ENCODE peak calls at places on chromosomes 12 and 14, in six cellular contexts. One of them, this sample, is unnamed.

GRCh38 chr12:1977588-1977987 is 26.7 kb downstream of the DCP1B start:
- DNase-seq in HepG2: no peak
- DNase-seq in HCT116: no peak
- DNase-seq in endodermal cell: no peak
- DNase-seq in K562: no peak
- DNase-seq in mesendoderm: no peak
- DNase-seq in this sample: no peak

GRCh38 chr14:90661881-90662280 is 154.3 kb downstream of the TTC7B start:
- DNase-seq in HepG2: no peak
- DNase-seq in HCT116: no peak
- DNase-seq in endodermal cell: no peak
- DNase-seq in K562: no peak
- DNase-seq in mesendoderm: no peak
- DNase-seq in this sample: no peak

GRCh38 chr12:66803972-66804371 is 125.1 kb upstream of the GRIP1 start:
- DNase-seq in HepG2: no peak
- DNase-seq in HCT116: no peak
- DNase-seq in endodermal cell: no peak
- DNase-seq in K562: no peak
- DNase-seq in mesendoderm: peak
- DNase-seq in this sample: no peak

GRCh38 chr14:46818147-46818546 is 166.6 kb upstream of the RPL10L start:
- DNase-seq in HepG2: no peak
- DNase-seq in HCT116: no peak
- DNase-seq in endodermal cell: peak
- DNase-seq in K562: no peak
- DNase-seq in mesendoderm: peak
- DNase-seq in this sample: no peak

GRCh38 chr12:9795945-9796344 is 31.3 kb upstream of the KLRF1 start:
- DNase-seq in HepG2: no peak
- DNase-seq in HCT116: no peak
- DNase-seq in endodermal cell: no peak
- DNase-seq in K562: no peak
- DNase-seq in mesendoderm: no peak
- DNase-seq in this sample: no peak

GRCh38 chr12:32158525-32158924 is 51.9 kb downstream of the BICD1 start:
- DNase-seq in HepG2: no peak
- DNase-seq in HCT116: no peak
- DNase-seq in endodermal cell: peak
- DNase-seq in K562: no peak
- DNase-seq in mesendoderm: peak
- DNase-seq in this sample: no peak

GRCh38 chr12:69329669-69330428 is 18.3 kb upstream of the LYZ start:
- DNase-seq in HepG2: peak
- DNase-seq in HCT116: no peak
- DNase-seq in endodermal cell: no peak
- DNase-seq in K562: no peak
- DNase-seq in mesendoderm: no peak
- DNase-seq in this sample: no peak

GRCh38 chr12:117119592-117120198 is 20.5 kb upstream of the TESC start:
- DNase-seq in HepG2: peak
- DNase-seq in HCT116: peak
- DNase-seq in endodermal cell: peak
- DNase-seq in K562: peak
- DNase-seq in mesendoderm: peak
- DNase-seq in this sample: no peak

GRCh38 chr12:100371146-100371545 is 14.3 kb downstream of the SLC17A8 start:
- DNase-seq in HepG2: peak
- DNase-seq in HCT116: no peak
- DNase-seq in endodermal cell: no peak
- DNase-seq in K562: no peak
- DNase-seq in mesendoderm: peak
- DNase-seq in this sample: no peak

GRCh38 chr12:122081697-122082221 is 3.2 kb downstream of the MLXIP start:
- DNase-seq in HepG2: no peak
- DNase-seq in HCT116: no peak
- DNase-seq in endodermal cell: no peak
- DNase-seq in K562: no peak
- DNase-seq in mesendoderm: no peak
- DNase-seq in this sample: no peak

GRCh38 chr12:55965240-55965639 is 602 bp downstream of the PMEL start:
- DNase-seq in HepG2: no peak
- DNase-seq in HCT116: no peak
- DNase-seq in endodermal cell: peak
- DNase-seq in K562: no peak
- DNase-seq in mesendoderm: peak
- DNase-seq in this sample: no peak

GRCh38 chr14:22847661-22848341 is 11.4 kb downstream of the MMP14 start:
- DNase-seq in HepG2: no peak
- DNase-seq in HCT116: no peak
- DNase-seq in endodermal cell: peak
- DNase-seq in K562: no peak
- DNase-seq in mesendoderm: no peak
- DNase-seq in this sample: peak

GRCh38 chr14:97417331-97417730 is 620.1 kb downstream of the VRK1 start:
- DNase-seq in HepG2: no peak
- DNase-seq in HCT116: no peak
- DNase-seq in endodermal cell: peak
- DNase-seq in K562: no peak
- DNase-seq in mesendoderm: no peak
- DNase-seq in this sample: no peak

GRCh38 chr12:31832740-31833540 is 104.1 kb upstream of the AMN1 start:
- DNase-seq in HepG2: no peak
- DNase-seq in HCT116: no peak
- DNase-seq in endodermal cell: no peak
- DNase-seq in K562: no peak
- DNase-seq in mesendoderm: no peak
- DNase-seq in this sample: no peak

GRCh38 chr12:26188132-26188531 is 7.2 kb upstream of the SSPN start:
- DNase-seq in HepG2: no peak
- DNase-seq in HCT116: no peak
- DNase-seq in endodermal cell: no peak
- DNase-seq in K562: no peak
- DNase-seq in mesendoderm: no peak
- DNase-seq in this sample: peak

GRCh38 chr14:79342942-79343341 is 868.4 kb downstream of the DIO2 start:
- DNase-seq in HepG2: no peak
- DNase-seq in HCT116: no peak
- DNase-seq in endodermal cell: peak
- DNase-seq in K562: no peak
- DNase-seq in mesendoderm: peak
- DNase-seq in this sample: no peak

GRCh38 chr14:87160964-87161363 is 832.0 kb downstream of the GALC start:
- DNase-seq in HepG2: no peak
- DNase-seq in HCT116: no peak
- DNase-seq in endodermal cell: no peak
- DNase-seq in K562: no peak
- DNase-seq in mesendoderm: peak
- DNase-seq in this sample: no peak

DNA sequence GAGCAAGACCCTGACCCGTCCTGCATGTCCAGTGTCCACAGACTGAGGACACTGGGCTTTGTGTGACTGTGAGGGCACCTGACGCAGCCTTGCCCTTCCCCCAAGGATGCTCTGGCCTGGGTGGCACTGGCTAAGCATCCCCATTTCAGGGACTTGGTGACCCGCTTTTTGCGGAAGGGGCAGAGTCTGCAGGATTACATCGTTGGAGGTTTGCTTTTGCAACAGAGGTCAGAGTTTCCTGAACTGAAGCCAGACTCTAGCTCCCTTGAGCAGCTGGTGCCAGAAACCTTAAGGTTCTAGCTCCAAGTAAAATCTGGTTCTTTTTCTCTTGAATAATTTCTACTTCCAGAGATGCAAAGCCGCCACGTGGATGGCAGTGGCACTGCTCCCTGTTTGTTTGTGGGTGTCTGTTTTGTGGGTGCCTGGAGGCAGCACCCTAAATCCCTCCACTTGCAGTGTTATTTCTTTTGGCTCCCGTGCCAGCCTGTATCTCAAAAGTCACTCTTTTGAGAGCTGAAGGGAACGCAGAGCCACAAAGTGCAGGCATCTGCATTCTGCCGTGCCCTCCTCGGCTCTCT is 184.7 kb downstream of the TSPAN9 start:
- DNase-seq in HepG2: no peak
- DNase-seq in HCT116: no peak
- DNase-seq in endodermal cell: no peak
- DNase-seq in K562: no peak
- DNase-seq in mesendoderm: no peak
- DNase-seq in this sample: no peak
- H3K9ac ChIP-seq in HepG2: no peak
- H3K9ac ChIP-seq in HCT116: no peak
- H3K9ac ChIP-seq in endodermal cell: no peak
- H3K9ac ChIP-seq in K562: no peak
- H3K9ac ChIP-seq in mesendoderm: no peak
- H3K9ac ChIP-seq in this sample: no peak

GRCh38 chr14:61190341-61190740 is 90.8 kb downstream of the TMEM30B start:
- DNase-seq in HepG2: no peak
- DNase-seq in HCT116: no peak
- DNase-seq in endodermal cell: no peak
- DNase-seq in K562: no peak
- DNase-seq in mesendoderm: no peak
- DNase-seq in this sample: no peak

GRCh38 chr14:61186793-61187641 is 94.1 kb downstream of the TMEM30B start:
- DNase-seq in HepG2: no peak
- DNase-seq in HCT116: no peak
- DNase-seq in endodermal cell: peak
- DNase-seq in K562: no peak
- DNase-seq in mesendoderm: no peak
- DNase-seq in this sample: peak

GRCh38 chr14:61188196-61188595 is 92.9 kb downstream of the TMEM30B start:
- DNase-seq in HepG2: no peak
- DNase-seq in HCT116: no peak
- DNase-seq in endodermal cell: peak
- DNase-seq in K562: no peak
- DNase-seq in mesendoderm: peak
- DNase-seq in this sample: peak

GRCh38 chr14:61187642-61187905 is 93.6 kb downstream of the TMEM30B start:
- DNase-seq in HepG2: no peak
- DNase-seq in HCT116: no peak
- DNase-seq in endodermal cell: no peak
- DNase-seq in K562: no peak
- DNase-seq in mesendoderm: no peak
- DNase-seq in this sample: no peak

DNA sequence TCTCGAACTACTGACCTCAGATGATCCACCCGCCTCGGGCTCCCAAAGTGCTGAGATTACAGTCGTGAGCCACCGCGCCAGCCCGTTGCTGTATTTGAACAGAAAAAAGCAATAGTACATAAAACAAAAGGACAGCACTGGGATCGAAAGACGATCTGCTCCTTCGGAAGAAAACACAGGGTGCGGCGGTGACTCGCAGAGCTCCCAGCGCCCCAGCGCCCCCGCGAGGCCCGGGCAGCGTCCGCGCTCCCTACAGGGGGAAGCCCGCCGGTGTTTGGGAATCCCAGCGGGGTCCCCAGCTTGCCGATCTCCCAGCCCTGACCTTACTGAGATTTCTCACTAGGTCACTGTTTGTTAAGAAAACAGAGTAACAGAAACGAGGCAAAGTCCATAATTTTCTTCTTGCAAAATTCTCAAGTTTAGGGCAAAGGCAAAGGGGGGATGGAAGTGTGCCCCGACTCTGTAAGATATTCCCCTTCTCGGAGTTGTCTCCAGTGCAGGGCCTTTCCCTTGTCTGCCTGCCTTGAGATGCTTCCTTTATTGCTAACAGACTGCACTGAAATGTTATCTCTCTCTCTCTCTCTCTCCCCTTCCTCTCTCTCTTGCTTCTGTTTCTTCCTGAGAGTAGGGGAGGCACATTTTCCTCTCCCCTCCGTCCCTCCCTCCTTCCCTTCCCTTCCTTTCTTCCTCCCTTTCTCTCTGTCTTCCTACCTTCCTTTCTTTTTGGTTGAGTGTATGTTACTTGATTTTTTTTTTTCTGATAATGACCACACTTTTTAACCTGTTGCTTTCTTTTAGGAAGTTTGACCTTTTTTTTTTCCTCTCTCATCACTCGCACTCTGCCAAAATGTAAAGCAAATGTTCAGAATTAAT is 92.0 kb downstream of the TMEM30B start:
- DNase-seq in HepG2: peak
- DNase-seq in HCT116: no peak
- DNase-seq in endodermal cell: peak
- DNase-seq in K562: peak
- DNase-seq in mesendoderm: peak
- DNase-seq in this sample: peak
- H3K9ac ChIP-seq in HepG2: peak
- H3K9ac ChIP-seq in HCT116: peak
- H3K9ac ChIP-seq in endodermal cell: no peak
- H3K9ac ChIP-seq in K562: no peak
- H3K9ac ChIP-seq in mesendoderm: peak
- H3K9ac ChIP-seq in this sample: peak

GRCh38 chr14:64971452-64971889 is 665 bp downstream of the RAB15 start:
- DNase-seq in HepG2: no peak
- DNase-seq in HCT116: no peak
- DNase-seq in endodermal cell: peak
- DNase-seq in K562: no peak
- DNase-seq in mesendoderm: no peak
- DNase-seq in this sample: no peak
- H3K9ac ChIP-seq in HepG2: peak
- H3K9ac ChIP-seq in HCT116: peak
- H3K9ac ChIP-seq in endodermal cell: peak
- H3K9ac ChIP-seq in K562: no peak
- H3K9ac ChIP-seq in mesendoderm: peak
- H3K9ac ChIP-seq in this sample: peak

DNA sequence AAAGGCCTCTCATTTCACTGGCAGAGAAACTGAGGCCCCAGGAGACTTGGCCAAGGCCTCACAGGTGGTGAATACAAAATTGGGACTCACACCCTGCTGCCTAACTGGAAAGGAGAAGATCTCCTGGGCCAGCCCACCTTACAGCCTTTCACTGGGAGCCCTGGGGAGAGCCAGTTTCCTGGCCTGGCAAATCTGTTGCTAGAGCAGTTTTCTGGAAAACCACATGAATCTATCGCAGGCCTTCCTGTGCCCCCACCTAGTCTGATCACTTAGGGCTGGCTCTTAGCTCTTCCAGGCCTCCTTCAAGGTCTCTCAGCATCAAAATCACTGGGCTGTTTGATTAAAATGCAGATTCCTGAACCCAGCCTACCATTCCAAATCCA is 51.9 kb downstream of the IRF2BPL start:
- DNase-seq in HepG2: no peak
- DNase-seq in HCT116: no peak
- DNase-seq in endodermal cell: no peak
- DNase-seq in K562: no peak
- DNase-seq in mesendoderm: no peak
- DNase-seq in this sample: no peak
- H3K9ac ChIP-seq in HepG2: no peak
- H3K9ac ChIP-seq in HCT116: no peak
- H3K9ac ChIP-seq in endodermal cell: no peak
- H3K9ac ChIP-seq in K562: no peak
- H3K9ac ChIP-seq in mesendoderm: peak
- H3K9ac ChIP-seq in this sample: no peak